ENCODE peak calls at places on chromosomes 13 and 19, in seven cellular contexts. N, E, X, I, M, A and O are unnamed samples.

GRCh38 chr13:44373601-44374347 is at the start of gene SERP2:
- DNase-seq in N (no peak), E (no peak), X (no peak), I (peak), M (no peak), A (no peak), O (peak)

GRCh38 chr13:93169980-93170379 is 56.6 kb upstream of the GPC6 start:
- DNase-seq in N (peak), E (no peak), X (no peak), I (no peak), M (peak), A (no peak), O (no peak)

GRCh38 chr19:46367434-46367833 is 20.5 kb downstream of the PPP5C start:
- DNase-seq in N (no peak), E (no peak), X (no peak), I (no peak), M (no peak), A (no peak), O (no peak)

GRCh38 chr19:40277356-40277755 is 7.8 kb downstream of the AKT2 start:
- DNase-seq in N (no peak), E (no peak), X (no peak), I (no peak), M (no peak), A (no peak), O (no peak)

GRCh38 chr13:31835932-31836331 is 96.6 kb downstream of the RXFP2 start:
- DNase-seq in N (peak), E (no peak), X (no peak), I (no peak), M (peak), A (no peak), O (no peak)

GRCh38 chr19:37874784-37875183 is 31.6 kb downstream of the WDR87 start:
- DNase-seq in N (no peak), E (no peak), X (no peak), I (no peak), M (peak), A (no peak), O (no peak)

GRCh38 chr19:51422053-51422448 is 4.6 kb upstream of the SIGLEC10 start:
- DNase-seq in N (peak), E (peak), X (no peak), I (peak), M (peak), A (peak), O (peak)

GRCh38 chr19:10006335-10006708 is 4.0 kb downstream of the COL5A3 start:
- DNase-seq in N (no peak), E (no peak), X (no peak), I (peak), M (no peak), A (no peak), O (peak)

GRCh38 chr13:64293923-64294322 is 2878.3 kb upstream of the PCDH20 start:
- DNase-seq in N (no peak), E (no peak), X (no peak), I (no peak), M (no peak), A (no peak), O (no peak)

GRCh38 chr13:36999054-36999927 is at the start of gene ALG5:
- DNase-seq in N (peak), E (peak), X (peak), I (peak), M (peak), A (peak), O (peak)

GRCh38 chr13:98324105-98324504 is 147.0 kb upstream of the RNF113B start:
- DNase-seq in N (peak), E (no peak), X (no peak), I (no peak), M (no peak), A (no peak), O (no peak)

GRCh38 chr13:98320561-98321105 is 143.6 kb upstream of the RNF113B start:
- DNase-seq in N (no peak), E (no peak), X (no peak), I (no peak), M (no peak), A (no peak), O (no peak)

GRCh38 chr13:98318263-98318878 is 141.3 kb upstream of the RNF113B start:
- DNase-seq in N (no peak), E (no peak), X (no peak), I (no peak), M (no peak), A (no peak), O (no peak)

GRCh38 chr13:98322091-98322718 is 145.1 kb upstream of the RNF113B start:
- DNase-seq in N (no peak), E (no peak), X (no peak), I (no peak), M (no peak), A (no peak), O (no peak)

DNA sequence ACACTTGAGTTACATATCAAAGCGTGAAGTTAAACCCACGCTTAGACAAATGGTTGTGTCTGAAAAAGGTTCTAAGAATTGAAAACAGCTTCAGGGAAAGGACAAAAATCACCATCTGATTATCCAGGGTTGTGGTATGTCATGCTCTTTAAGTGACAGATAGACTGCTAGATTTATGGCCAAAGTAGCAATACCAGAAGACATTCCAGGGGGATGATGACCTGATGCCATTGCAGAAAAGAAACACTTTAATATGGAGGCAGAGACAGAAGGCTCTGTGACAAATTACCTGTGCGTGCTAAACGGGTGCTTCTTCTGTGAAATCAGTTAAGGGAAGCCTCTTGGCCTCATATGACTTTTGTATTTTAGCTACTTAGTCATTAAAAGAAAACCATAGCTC is 144.3 kb upstream of the RNF113B start:
- DNase-seq in N (no peak), E (no peak), X (no peak), I (no peak), M (no peak), A (no peak), O (no peak)
- H3K27ac ChIP-seq in N (no peak), E (no peak), X (no peak), I (no peak), M (no peak), A (no peak), O (no peak)

GRCh38 chr13:25874064-25874737 is 177.6 kb downstream of the SHISA2 start:
- DNase-seq in N (no peak), E (no peak), X (no peak), I (no peak), M (no peak), A (no peak), O (no peak)

GRCh38 chr13:25869941-25870340 is 181.9 kb downstream of the SHISA2 start:
- DNase-seq in N (no peak), E (no peak), X (no peak), I (peak), M (no peak), A (no peak), O (no peak)

GRCh38 chr13:25874907-25875306 is 176.9 kb downstream of the SHISA2 start:
- DNase-seq in N (no peak), E (no peak), X (no peak), I (no peak), M (no peak), A (no peak), O (no peak)

GRCh38 chr13:25871389-25872125 is 180.3 kb downstream of the SHISA2 start:
- DNase-seq in N (no peak), E (no peak), X (no peak), I (no peak), M (no peak), A (no peak), O (no peak)

GRCh38 chr13:25872871-25873607 is 178.8 kb downstream of the SHISA2 start:
- DNase-seq in N (no peak), E (no peak), X (no peak), I (no peak), M (no peak), A (no peak), O (no peak)
- H3K27ac ChIP-seq in N (no peak), E (no peak), X (no peak), I (peak), M (no peak), A (no peak), O (no peak)

GRCh38 chr19:3008994-3009393 is 20.1 kb downstream of the TLE2 start:
- DNase-seq in N (no peak), E (no peak), X (no peak), I (no peak), M (no peak), A (no peak), O (no peak)
- H3K27ac ChIP-seq in N (no peak), E (no peak), X (no peak), I (no peak), M (no peak), A (no peak), O (no peak)

GRCh38 chr13:54643863-54644262 is 1615.2 kb downstream of the OLFM4 start:
- DNase-seq in N (no peak), E (no peak), X (no peak), I (no peak), M (no peak), A (no peak), O (no peak)

GRCh38 chr13:54647275-54647674 is 1618.7 kb downstream of the OLFM4 start:
- DNase-seq in N (no peak), E (no peak), X (no peak), I (no peak), M (no peak), A (no peak), O (no peak)
- H3K27ac ChIP-seq in N (no peak), E (no peak), X (no peak), I (no peak), M (no peak), A (no peak), O (no peak)

GRCh38 chr19:28168557-28168956 is 1044.4 kb downstream of the UQCRFS1 start:
- DNase-seq in N (no peak), E (no peak), X (no peak), I (no peak), M (no peak), A (no peak), O (no peak)

GRCh38 chr19:28166025-28166424 is 1046.9 kb downstream of the UQCRFS1 start:
- DNase-seq in N (no peak), E (no peak), X (no peak), I (no peak), M (no peak), A (no peak), O (no peak)

GRCh38 chr19:28170066-28170465 is 1042.9 kb downstream of the UQCRFS1 start:
- DNase-seq in N (no peak), E (no peak), X (no peak), I (no peak), M (no peak), A (no peak), O (no peak)

GRCh38 chr19:28171983-28172382 is 1041.0 kb downstream of the UQCRFS1 start:
- DNase-seq in N (no peak), E (no peak), X (no peak), I (no peak), M (no peak), A (no peak), O (no peak)

GRCh38 chr19:28169168-28169862 is 1043.6 kb downstream of the UQCRFS1 start:
- DNase-seq in N (no peak), E (no peak), X (no peak), I (no peak), M (no peak), A (no peak), O (no peak)
- H3K27ac ChIP-seq in N (no peak), E (no peak), X (no peak), I (no peak), M (no peak), A (no peak), O (no peak)

GRCh38 chr13:27192896-27193295 is 21.3 kb upstream of the USP12 start:
- DNase-seq in N (no peak), E (no peak), X (no peak), I (no peak), M (no peak), A (no peak), O (no peak)
- H3K27ac ChIP-seq in N (no peak), E (no peak), X (no peak), I (no peak), M (no peak), A (peak), O (no peak)

GRCh38 chr19:42060117-42060516 is 9.9 kb downstream of the GRIK5 start:
- DNase-seq in N (no peak), E (no peak), X (no peak), I (no peak), M (no peak), A (no peak), O (no peak)
- H3K27ac ChIP-seq in N (no peak), E (no peak), X (no peak), I (no peak), M (no peak), A (no peak), O (no peak)

DNA sequence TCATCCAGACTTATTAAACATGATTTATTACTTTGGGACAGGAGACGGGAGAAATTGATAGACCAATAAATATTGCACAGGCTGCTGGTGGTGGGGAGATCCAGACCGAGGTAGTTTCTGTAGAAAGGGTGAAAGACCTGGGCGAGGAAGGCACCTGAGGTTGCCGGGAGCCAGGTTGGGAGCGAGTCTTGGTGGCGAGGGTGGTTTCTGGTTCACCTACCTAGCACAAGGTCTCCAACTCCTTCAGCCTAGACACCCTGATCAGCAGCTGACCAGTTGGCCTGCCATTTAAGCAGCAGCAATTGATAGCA is 7.0 kb downstream of the EMP3 start:
- DNase-seq in N (no peak), E (no peak), X (no peak), I (no peak), M (no peak), A (no peak), O (no peak)
- H3K27ac ChIP-seq in N (no peak), E (peak), X (peak), I (peak), M (peak), A (peak), O (peak)

DNA sequence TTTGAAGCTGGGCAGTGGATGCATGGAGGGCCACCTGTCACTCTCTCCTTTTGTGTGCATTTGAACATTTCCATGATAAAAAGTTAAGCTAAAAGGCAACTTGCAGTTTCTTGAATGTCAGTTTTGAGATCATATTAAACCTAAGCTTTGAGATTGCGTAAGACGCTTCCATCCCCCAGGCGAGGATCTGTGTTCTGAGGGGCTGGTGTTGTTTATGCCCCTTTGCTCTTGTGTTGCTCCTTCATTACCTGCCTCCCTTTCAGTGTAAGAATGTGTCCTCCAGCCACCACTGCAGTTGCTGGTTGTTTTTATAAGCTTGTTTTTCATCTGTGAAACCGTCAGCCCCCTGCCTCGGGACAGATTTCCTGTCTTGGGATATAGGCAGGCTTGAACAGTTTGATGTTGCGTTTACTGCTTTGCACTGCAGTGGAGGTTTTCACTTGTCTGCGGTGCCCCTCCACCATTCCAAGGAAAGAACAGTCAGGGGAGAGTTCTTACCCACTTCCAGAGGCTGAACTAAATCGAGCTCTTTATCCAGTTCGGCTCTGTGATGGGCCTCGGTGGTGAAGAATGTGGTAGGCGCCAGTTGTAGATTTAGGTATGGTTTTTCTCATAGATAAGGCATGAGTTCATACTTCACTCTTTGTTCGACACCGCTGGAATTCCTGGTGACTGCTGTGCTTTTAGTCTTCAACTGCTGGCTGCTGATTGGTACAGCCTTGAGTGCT is 96.8 kb downstream of the ARHGEF7 start:
- DNase-seq in N (peak), E (no peak), X (no peak), I (no peak), M (no peak), A (no peak), O (no peak)
- H3K27ac ChIP-seq in N (peak), E (no peak), X (peak), I (peak), M (no peak), A (no peak), O (peak)

DNA sequence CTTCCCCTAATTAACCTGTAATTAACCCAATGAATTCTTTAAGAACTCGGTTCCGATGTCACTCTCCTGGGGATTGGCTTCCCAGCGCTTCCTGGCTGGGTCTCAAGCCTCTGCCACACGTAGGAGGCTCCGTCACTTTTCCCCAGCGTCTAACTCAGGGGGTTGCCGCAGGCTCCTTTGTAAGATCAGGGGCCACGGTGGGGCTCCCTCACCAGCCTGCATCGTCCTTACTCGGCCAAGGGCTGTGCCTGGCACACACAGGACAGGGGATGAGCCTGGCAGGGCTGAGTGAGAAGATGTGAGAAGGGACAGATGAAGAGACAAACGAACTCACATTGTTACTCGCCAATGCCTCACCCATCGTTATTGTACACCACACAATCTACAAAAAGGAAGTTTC is 20.9 kb upstream of the ATP11A start:
- DNase-seq in N (no peak), E (peak), X (no peak), I (no peak), M (no peak), A (no peak), O (no peak)
- H3K27ac ChIP-seq in N (no peak), E (no peak), X (no peak), I (no peak), M (no peak), A (no peak), O (no peak)